ENCODE peak calls at places on chromosomes 1 and 21, in nine cellular contexts. N is fibroblast of lung, V is PC-9, T is neuronal stem cell, M is sigmoid colon, A is cardiac muscle cell, W is astrocyte, X is upper lobe of right lung, I is fibroblast of villous mesenchyme. R is an unnamed sample.

GRCh38 chr1:245946905-245947304 is 560.2 kb downstream of the SMYD3 start:
- DNase-seq in X (no peak), M (peak; percentile 69), I (no peak), N (peak; percentile 30), T (no peak), A (peak; percentile 52), V (no peak), W (no peak), R (no peak)

GRCh38 chr1:220271706-220272046 is 577 bp downstream of the RAB3GAP2 start:
- DNase-seq in V (no peak), A (peak; percentile 49), W (peak; percentile 21), I (peak; percentile 38), T (no peak), M (no peak), X (no peak), N (no peak), R (peak; percentile 18)

GRCh38 chr1:175865041-175865766 is 121.8 kb upstream of the TNR start:
- DNase-seq in T (no peak), A (no peak), V (no peak), N (no peak), M (peak; percentile 38), I (no peak), X (no peak), W (no peak), R (no peak)

GRCh38 chr21:39319251-39319756 is 5.9 kb upstream of the BRWD1 start:
- DNase-seq in N (peak; percentile 94), A (peak; percentile 63), I (peak; percentile 55), W (no peak), T (no peak), V (no peak), M (peak; percentile 84), X (no peak), R (no peak)

GRCh38 chr1:107793896-107794440 is 171.0 kb downstream of the VAV3 start:
- DNase-seq in W (no peak), M (no peak), A (no peak), N (no peak), X (no peak), V (peak; percentile 5), T (no peak), I (no peak), R (no peak)

GRCh38 chr1:244863491-244864252 is 671 bp downstream of the HNRNPU start:
- DNase-seq in A (no peak), V (no peak), I (peak; percentile 12), M (no peak), W (no peak), N (no peak), X (peak; percentile 81), T (no peak), R (peak; percentile 71)

GRCh38 chr1:228087771-228088251 is 5.3 kb downstream of the ARF1 start:
- DNase-seq in V (peak; percentile 69), X (peak; percentile 74), M (peak; percentile 58), T (no peak), I (peak; percentile 70), W (peak; percentile 74), N (peak; percentile 41), A (peak; percentile 81), R (no peak)

GRCh38 chr1:39663559-39663958 is 8.3 kb downstream of the NT5C1A start:
- DNase-seq in T (no peak), I (no peak), W (no peak), M (no peak), A (no peak), X (no peak), V (no peak), N (no peak), R (no peak)

GRCh38 chr21:41611441-41611840 is 103.5 kb upstream of the TMPRSS2 start:
- DNase-seq in T (no peak), W (no peak), N (no peak), A (no peak), I (no peak), V (no peak), X (peak; percentile 40), M (peak; percentile 30), R (no peak)

GRCh38 chr1:205506409-205507196 is 2.1 kb downstream of the CDK18 start:
- DNase-seq in X (no peak), N (no peak), A (no peak), T (no peak), W (no peak), M (no peak), I (no peak), V (no peak), R (no peak)

GRCh38 chr1:2255047-2255419 is 26.9 kb downstream of the SKI start:
- DNase-seq in W (no peak), V (no peak), X (no peak), N (no peak), M (no peak), A (no peak), T (no peak), I (no peak), R (no peak)

GRCh38 chr1:96418969-96419368 is 302.6 kb upstream of the PTBP2 start:
- DNase-seq in X (no peak), I (peak; percentile 37), T (no peak), N (peak; percentile 45), V (no peak), A (no peak), M (no peak), W (no peak), R (no peak)

GRCh38 chr1:162081316-162081715 is 11.8 kb downstream of the NOS1AP start:
- DNase-seq in T (no peak), W (no peak), X (no peak), A (peak; percentile 23), M (no peak), N (no peak), V (peak; percentile 58), I (no peak), R (no peak)

GRCh38 chr1:46719689-46720088 is 775 bp upstream of the EFCAB14 start:
- DNase-seq in N (no peak), X (no peak), A (no peak), M (no peak), W (no peak), V (peak; percentile 91), I (peak; percentile 7), T (no peak), R (peak; percentile 61)

GRCh38 chr1:181985281-181985680 is 76.2 kb downstream of the ZNF648 start:
- DNase-seq in A (no peak), N (no peak), I (no peak), W (no peak), V (no peak), X (no peak), T (no peak), M (no peak), R (no peak)
- H3K4me3 ChIP-seq in A (no peak overlapping the region), N (no peak overlapping the region), I (no peak overlapping the region), W (no peak overlapping the region), V (no peak overlapping the region), X (no peak overlapping the region), T (no peak overlapping the region), M (no peak overlapping the region), R (no peak overlapping the region)

GRCh38 chr1:204506091-204506968 is 9.9 kb upstream of the MDM4 start:
- DNase-seq in M (peak; percentile 87), W (peak; percentile 88), A (peak; percentile 94), T (peak; percentile 92), I (peak; percentile 96), V (peak; percentile 89), X (peak; percentile 78), N (peak; percentile 97), R (peak; percentile 77)

GRCh38 chr1:204503913-204504519 is 9.4 kb upstream of the PIK3C2B start:
- DNase-seq in T (no peak), N (no peak), A (no peak), V (no peak), M (no peak), X (no peak), I (no peak), W (no peak), R (no peak)

GRCh38 chr1:204507317-204508105 is 8.7 kb upstream of the MDM4 start:
- DNase-seq in I (peak; percentile 40), N (peak; percentile 48), M (no peak), T (peak; percentile 48), W (peak; percentile 42), A (peak; percentile 78), X (no peak), V (peak; percentile 62), R (peak; percentile 52)

GRCh38 chr1:204506969-204507316 is 9.3 kb upstream of the MDM4 start:
- DNase-seq in I (peak; percentile 97), A (peak; percentile 95), N (peak; percentile 98), T (peak; percentile 97), W (peak; percentile 80), X (no peak), V (peak; percentile 87), M (peak; percentile 91), R (peak; percentile 92)

DNA sequence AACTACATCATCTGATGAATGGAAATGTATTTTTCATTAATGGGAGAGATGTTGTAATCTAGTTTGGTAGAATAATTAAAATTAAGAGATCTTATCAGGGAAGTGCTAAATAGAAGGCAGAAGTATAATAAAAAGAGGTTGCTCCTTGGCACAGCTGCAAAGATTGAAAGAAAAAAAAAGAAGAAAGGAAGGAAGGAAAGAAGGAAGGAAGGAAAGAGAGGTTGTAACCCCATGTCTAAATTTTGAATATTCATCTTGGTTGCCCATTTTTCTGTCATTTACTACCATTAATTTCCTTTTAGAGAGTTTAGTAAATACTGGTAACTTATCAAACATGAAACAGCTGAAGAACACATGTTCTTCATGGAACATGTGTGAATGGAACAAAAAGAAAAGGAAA is 10.5 kb upstream of the MDM4 start:
- DNase-seq in I (no peak), T (no peak), N (no peak), A (no peak), M (no peak), V (no peak), X (no peak), W (no peak), R (no peak)
- H3K4me3 ChIP-seq in I (peak overlapping the region; percentile 56), T (no peak overlapping the region), N (peak overlapping the region; percentile 58), A (peak overlapping the region; percentile 54), M (no peak overlapping the region), V (peak overlapping the region; percentile 65), X (peak overlapping the region; percentile 63), W (peak overlapping the region; percentile 49), R (no peak overlapping the region)

DNA sequence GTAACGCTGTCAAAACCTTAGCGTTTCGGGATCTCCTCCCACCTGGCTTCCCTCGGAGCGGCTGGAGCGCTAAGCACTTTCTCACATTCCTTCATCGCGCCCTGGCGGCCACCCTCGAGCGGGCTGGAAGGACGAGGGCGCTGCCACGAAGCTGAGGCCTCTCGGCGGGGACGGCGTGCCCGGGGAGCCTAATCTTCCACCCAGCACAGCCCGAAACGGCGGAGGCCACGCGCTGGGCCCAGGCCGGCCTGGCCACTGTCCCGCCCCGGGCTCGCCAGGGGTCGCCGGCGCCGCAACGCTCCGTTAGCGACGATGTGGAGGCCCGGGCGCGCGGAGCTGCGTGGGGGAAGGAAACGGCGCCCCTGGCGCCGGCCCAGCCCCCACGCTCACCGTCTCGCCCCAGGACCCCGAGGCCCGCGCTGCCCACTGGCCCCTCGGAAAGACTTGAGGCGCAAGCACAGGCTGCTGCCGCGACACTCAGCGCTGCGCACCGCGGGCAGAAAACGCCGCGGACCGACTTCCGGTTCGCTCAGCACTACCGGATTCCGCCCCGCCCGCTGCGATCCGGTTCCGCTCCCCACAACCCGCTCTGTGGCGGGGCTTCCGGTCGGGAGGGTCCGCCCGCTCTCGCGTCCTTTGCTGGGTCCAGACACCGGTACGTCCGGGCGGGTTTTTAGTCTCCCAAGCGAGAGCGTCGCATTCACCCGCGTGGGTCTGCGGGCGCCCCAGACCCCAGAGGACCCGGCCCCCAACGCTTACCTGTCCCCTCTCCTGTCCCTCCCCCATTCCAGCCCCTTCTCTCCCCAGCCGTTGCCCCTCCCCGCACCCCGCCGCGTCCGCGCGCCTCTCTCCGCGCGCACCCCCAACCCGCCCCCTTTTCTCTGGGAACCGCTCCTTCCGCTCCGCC is at the start of gene YBEY:
- DNase-seq in V (peak; percentile 74), T (peak; percentile 87), W (peak; percentile 85), N (peak; percentile 93), M (peak; percentile 94), A (peak; percentile 96), X (peak; percentile 96), I (peak; percentile 93), R (peak; percentile 94)
- H3K4me3 ChIP-seq in V (peak within 1 kb of the TSS; percentile 69), T (peak within 1 kb of the TSS; percentile 91), W (peak within 1 kb of the TSS; percentile 86), N (peak within 1 kb of the TSS; percentile 99), M (peak within 1 kb of the TSS; percentile 87), A (peak within 1 kb of the TSS; percentile 79), X (peak within 1 kb of the TSS; percentile 80), I (peak within 1 kb of the TSS; percentile 79), R (peak within 1 kb of the TSS; percentile 71)

GRCh38 chr1:54885237-54885679 is 1.7 kb downstream of the DHCR24 start:
- DNase-seq in M (no peak), N (no peak), I (no peak), A (no peak), T (no peak), X (no peak), V (peak; percentile 40), W (no peak), R (no peak)
- H3K4me3 ChIP-seq in M (no peak overlapping the region), N (peak overlapping the region; percentile 88), I (peak overlapping the region; percentile 92), A (no peak overlapping the region), T (peak overlapping the region; percentile 88), X (peak overlapping the region; percentile 82), V (peak overlapping the region; percentile 96), W (peak overlapping the region; percentile 90), R (no peak overlapping the region)

R was measured in mucosa of descending colon.